ENCODE peak calls at places on chromosomes 6 and 20, in four cellular contexts. One of them, this sample, is unnamed.

GRCh38 chr6:39865011-39865888 is 69.0 kb downstream of the MOCS1 start:
- DNase-seq in SK-N-SH: peak
- DNase-seq in H1: peak
- DNase-seq in K562: peak
- DNase-seq in this sample: peak

GRCh38 chr20:35654415-35654814 is 10.3 kb downstream of the CPNE1 start:
- DNase-seq in H1: peak
- DNase-seq in K562: no peak
- DNase-seq in SK-N-SH: no peak
- DNase-seq in this sample: no peak

GRCh38 chr6:34391023-34391485 is 1.4 kb downstream of the NUDT3 start:
- DNase-seq in SK-N-SH: peak
- DNase-seq in H1: no peak
- DNase-seq in K562: no peak
- DNase-seq in this sample: no peak

GRCh38 chr6:56802570-56802969 is 152.3 kb upstream of the BEND6 start:
- DNase-seq in SK-N-SH: no peak
- DNase-seq in K562: no peak
- DNase-seq in H1: no peak
- DNase-seq in this sample: no peak

GRCh38 chr20:17504326-17504897 is 26.8 kb downstream of the BFSP1 start:
- DNase-seq in K562: no peak
- DNase-seq in H1: no peak
- DNase-seq in SK-N-SH: peak
- DNase-seq in this sample: no peak

GRCh38 chr20:4130404-4131189 is 115.2 kb upstream of the RNF24 start:
- DNase-seq in K562: no peak
- DNase-seq in H1: no peak
- DNase-seq in SK-N-SH: no peak
- DNase-seq in this sample: no peak

GRCh38 chr6:34276881-34277762 is 28.3 kb upstream of the SMIM29 start:
- DNase-seq in K562: peak
- DNase-seq in SK-N-SH: no peak
- DNase-seq in H1: no peak
- DNase-seq in this sample: no peak

GRCh38 chr6:1917628-1918371 is 308.1 kb downstream of the FOXC1 start:
- DNase-seq in K562: no peak
- DNase-seq in H1: no peak
- DNase-seq in SK-N-SH: no peak
- DNase-seq in this sample: no peak

GRCh38 chr20:62488470-62488869 is 12.7 kb upstream of the GATA5 start:
- DNase-seq in K562: no peak
- DNase-seq in SK-N-SH: no peak
- DNase-seq in H1: no peak
- DNase-seq in this sample: no peak

GRCh38 chr6:105301756-105302616 is 100.9 kb downstream of the PREP start:
- DNase-seq in K562: no peak
- DNase-seq in SK-N-SH: no peak
- DNase-seq in H1: no peak
- DNase-seq in this sample: no peak

GRCh38 chr6:9523462-9523861 is 891.4 kb downstream of the TFAP2A start:
- DNase-seq in K562: no peak
- DNase-seq in SK-N-SH: no peak
- DNase-seq in H1: no peak
- DNase-seq in this sample: no peak

GRCh38 chr6:13383280-13384163 is 55.2 kb upstream of the TBC1D7 start:
- DNase-seq in K562: no peak
- DNase-seq in H1: no peak
- DNase-seq in SK-N-SH: no peak
- DNase-seq in this sample: no peak

GRCh38 chr6:163965426-163966348 is 551.2 kb downstream of the QKI start:
- DNase-seq in H1: no peak
- DNase-seq in K562: no peak
- DNase-seq in SK-N-SH: peak
- DNase-seq in this sample: no peak

GRCh38 chr20:61287583-61287982 is 35.5 kb downstream of the CDH4 start:
- DNase-seq in K562: no peak
- DNase-seq in H1: peak
- DNase-seq in SK-N-SH: no peak
- DNase-seq in this sample: no peak

GRCh38 chr6:143223895-143224294 is 163.2 kb downstream of the AIG1 start:
- DNase-seq in H1: no peak
- DNase-seq in K562: no peak
- DNase-seq in SK-N-SH: no peak
- DNase-seq in this sample: no peak

GRCh38 chr20:63126876-63127699 is 88.8 kb downstream of the YTHDF1 start:
- DNase-seq in K562: no peak
- DNase-seq in SK-N-SH: no peak
- DNase-seq in H1: no peak
- DNase-seq in this sample: peak

GRCh38 chr6:163878656-163879055 is 464.1 kb downstream of the QKI start:
- DNase-seq in K562: no peak
- DNase-seq in SK-N-SH: no peak
- DNase-seq in H1: no peak
- DNase-seq in this sample: no peak

GRCh38 chr6:141212296-141212695 is 920.4 kb upstream of the GJE1 start:
- DNase-seq in K562: no peak
- DNase-seq in SK-N-SH: no peak
- DNase-seq in H1: no peak
- DNase-seq in this sample: no peak

GRCh38 chr6:107185570-107185969 is 70.3 kb upstream of the BEND3 start:
- DNase-seq in SK-N-SH: peak
- DNase-seq in K562: no peak
- DNase-seq in H1: no peak
- DNase-seq in this sample: no peak

GRCh38 chr6:69456086-69456485 is 340.7 kb downstream of the LMBRD1 start:
- DNase-seq in H1: no peak
- DNase-seq in K562: no peak
- DNase-seq in SK-N-SH: no peak
- DNase-seq in this sample: no peak

GRCh38 chr6:130853555-130854183 is 26.5 kb downstream of the SMLR1 start:
- DNase-seq in H1: no peak
- DNase-seq in K562: no peak
- DNase-seq in SK-N-SH: no peak
- DNase-seq in this sample: no peak

GRCh38 chr6:90369024-90369519 is 72.4 kb upstream of the BACH2 start:
- DNase-seq in H1: no peak
- DNase-seq in K562: peak
- DNase-seq in SK-N-SH: no peak
- DNase-seq in this sample: no peak

GRCh38 chr6:108598316-108598863 is 37.7 kb downstream of the FOXO3 start:
- DNase-seq in K562: peak
- DNase-seq in SK-N-SH: no peak
- DNase-seq in H1: no peak
- DNase-seq in this sample: no peak

GRCh38 chr6:113359155-113360140 is 497.7 kb upstream of the MARCKS start:
- DNase-seq in SK-N-SH: peak
- DNase-seq in H1: no peak
- DNase-seq in K562: no peak
- DNase-seq in this sample: no peak

GRCh38 chr6:145880361-145880760 is 65.8 kb upstream of the FBXO30 start:
- DNase-seq in K562: no peak
- DNase-seq in H1: no peak
- DNase-seq in SK-N-SH: no peak
- DNase-seq in this sample: no peak

GRCh38 chr6:145872669-145873068 is 58.1 kb upstream of the FBXO30 start:
- DNase-seq in H1: no peak
- DNase-seq in K562: no peak
- DNase-seq in SK-N-SH: no peak
- DNase-seq in this sample: no peak

GRCh38 chr6:145878591-145879295 is 64.1 kb upstream of the FBXO30 start:
- DNase-seq in SK-N-SH: no peak
- DNase-seq in K562: no peak
- DNase-seq in H1: no peak
- DNase-seq in this sample: no peak

DNA sequence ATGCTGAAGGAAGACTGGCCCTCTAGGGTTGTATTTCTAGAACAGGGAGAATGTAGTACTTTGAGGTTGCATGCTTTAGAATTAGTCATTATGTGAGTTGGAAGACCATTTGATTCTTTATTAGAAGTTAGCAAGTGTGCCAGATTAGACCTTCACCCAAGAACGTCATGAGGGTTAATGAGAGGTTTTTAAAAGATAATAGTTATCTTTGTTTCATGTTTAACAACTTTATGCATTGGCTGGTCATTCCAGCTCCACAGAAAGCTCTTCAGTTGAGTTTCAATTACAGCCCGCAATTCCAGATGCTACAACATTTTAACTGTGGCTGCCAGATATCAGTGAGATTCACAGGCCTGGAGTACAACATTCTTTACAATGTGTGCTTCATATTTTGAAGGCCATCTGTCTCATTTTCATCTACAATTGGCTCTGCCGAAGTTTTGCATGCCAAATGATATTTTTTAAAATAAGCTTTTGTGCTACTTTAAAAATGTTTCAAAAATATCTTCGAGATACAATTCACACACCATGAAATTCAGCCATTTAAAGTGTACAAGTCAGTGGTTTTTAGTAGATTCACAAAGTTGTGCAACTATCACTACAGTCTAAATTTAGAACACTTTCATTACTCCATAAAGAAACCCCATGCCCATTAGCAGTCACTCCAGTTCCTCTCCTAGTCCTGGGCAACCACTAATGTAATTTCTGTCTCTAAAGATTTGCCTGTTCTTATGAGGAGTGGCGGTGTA is 61.1 kb upstream of the FBXO30 start:
- DNase-seq in SK-N-SH: no peak
- DNase-seq in H1: no peak
- DNase-seq in K562: no peak
- DNase-seq in this sample: no peak
- TF ChIP-seq TEAD4 in SK-N-SH: no peak
- TF ChIP-seq TEAD4 in H1: no peak
- TF ChIP-seq TEAD4 in K562: no peak
- TF ChIP-seq TEAD4 in this sample: no peak

GRCh38 chr6:44554901-44555300 is 167.4 kb downstream of the CDC5L start:
- DNase-seq in H1: no peak
- DNase-seq in SK-N-SH: no peak
- DNase-seq in K562: no peak
- DNase-seq in this sample: no peak
- TF ChIP-seq USF2 in H1: no peak
- TF ChIP-seq USF2 in SK-N-SH: no peak
- TF ChIP-seq USF2 in K562: no peak
- TF ChIP-seq USF2 in this sample: no peak

GRCh38 chr6:148309301-148309700 is 33.3 kb upstream of the SASH1 start:
- DNase-seq in H1: no peak
- DNase-seq in SK-N-SH: no peak
- DNase-seq in K562: no peak
- DNase-seq in this sample: no peak

GRCh38 chr6:148307400-148307799 is 35.2 kb upstream of the SASH1 start:
- DNase-seq in H1: no peak
- DNase-seq in SK-N-SH: no peak
- DNase-seq in K562: no peak
- DNase-seq in this sample: no peak

GRCh38 chr6:148303616-148304015 is 39.0 kb upstream of the SASH1 start:
- DNase-seq in SK-N-SH: no peak
- DNase-seq in K562: no peak
- DNase-seq in H1: no peak
- DNase-seq in this sample: no peak

GRCh38 chr6:148304976-148305375 is 37.7 kb upstream of the SASH1 start:
- DNase-seq in SK-N-SH: no peak
- DNase-seq in H1: no peak
- DNase-seq in K562: no peak
- DNase-seq in this sample: no peak

GRCh38 chr6:148306287-148306686 is 36.4 kb upstream of the SASH1 start:
- DNase-seq in H1: no peak
- DNase-seq in K562: no peak
- DNase-seq in SK-N-SH: no peak
- DNase-seq in this sample: no peak
- TF ChIP-seq TEAD4 in H1: no peak
- TF ChIP-seq TEAD4 in K562: no peak
- TF ChIP-seq TEAD4 in SK-N-SH: no peak
- TF ChIP-seq TEAD4 in this sample: no peak

DNA sequence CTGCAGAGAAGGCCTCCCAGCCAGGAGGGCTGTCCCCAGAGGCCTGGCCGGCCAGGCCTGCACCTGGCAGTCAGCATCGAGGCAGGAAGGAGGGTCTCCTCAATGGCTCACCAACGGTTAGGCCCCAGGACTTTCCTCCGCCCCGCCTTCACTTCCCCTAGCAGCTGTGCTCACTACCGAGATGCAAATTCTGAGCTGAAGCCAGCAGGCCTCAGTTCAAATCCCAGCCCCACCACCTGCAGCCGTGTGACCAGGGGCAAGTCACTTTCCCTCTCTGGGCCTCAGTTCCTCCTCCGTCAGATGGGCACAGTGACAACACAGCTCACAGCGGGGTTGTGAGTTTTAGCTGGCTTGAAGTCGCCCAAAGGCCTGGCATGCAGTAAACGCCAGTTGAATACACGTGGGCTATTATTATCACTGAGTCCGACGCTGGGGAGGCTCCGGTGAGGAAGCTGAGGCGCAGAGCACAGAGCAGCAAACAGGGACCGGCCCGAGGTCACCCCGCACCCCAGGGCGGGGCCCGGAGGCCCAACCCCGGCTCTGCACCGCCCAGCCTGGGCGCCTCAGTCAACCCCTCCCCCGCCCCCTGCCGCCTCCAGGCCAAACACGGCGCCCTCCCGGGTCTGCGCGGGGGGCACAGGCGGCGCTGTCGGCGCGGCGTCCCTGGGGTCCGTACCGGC is 717 bp downstream of the E2F1 start:
- DNase-seq in SK-N-SH: peak
- DNase-seq in K562: peak
- DNase-seq in H1: peak
- DNase-seq in this sample: peak
- TF ChIP-seq USF2 in SK-N-SH: no peak
- TF ChIP-seq USF2 in K562: no peak
- TF ChIP-seq USF2 in H1: no peak
- TF ChIP-seq USF2 in this sample: no peak

DNA sequence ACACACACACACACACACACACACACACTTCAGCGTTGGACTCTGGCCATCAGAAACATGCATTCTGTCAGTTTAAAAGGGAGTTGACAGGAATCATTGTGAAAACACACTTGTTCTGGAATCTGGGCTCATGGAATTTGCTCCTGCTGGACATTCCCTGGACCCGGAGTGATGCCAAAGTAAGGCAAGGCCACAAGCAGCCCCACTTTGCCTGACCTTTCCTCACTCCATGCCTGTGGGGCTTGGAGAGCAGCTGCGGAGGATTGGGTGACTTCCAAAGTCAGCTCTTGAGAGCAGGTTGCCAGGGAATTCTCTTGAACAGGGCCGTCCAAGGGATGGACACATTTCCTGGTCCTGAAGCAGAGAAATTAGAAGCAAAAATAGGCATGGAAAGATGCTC is 39.4 kb upstream of the FERMT1 start:
- DNase-seq in SK-N-SH: no peak
- DNase-seq in H1: no peak
- DNase-seq in K562: no peak
- DNase-seq in this sample: no peak
- TF ChIP-seq TEAD4 in SK-N-SH: no peak
- TF ChIP-seq TEAD4 in H1: no peak
- TF ChIP-seq TEAD4 in K562: no peak
- TF ChIP-seq TEAD4 in this sample: no peak

DNA sequence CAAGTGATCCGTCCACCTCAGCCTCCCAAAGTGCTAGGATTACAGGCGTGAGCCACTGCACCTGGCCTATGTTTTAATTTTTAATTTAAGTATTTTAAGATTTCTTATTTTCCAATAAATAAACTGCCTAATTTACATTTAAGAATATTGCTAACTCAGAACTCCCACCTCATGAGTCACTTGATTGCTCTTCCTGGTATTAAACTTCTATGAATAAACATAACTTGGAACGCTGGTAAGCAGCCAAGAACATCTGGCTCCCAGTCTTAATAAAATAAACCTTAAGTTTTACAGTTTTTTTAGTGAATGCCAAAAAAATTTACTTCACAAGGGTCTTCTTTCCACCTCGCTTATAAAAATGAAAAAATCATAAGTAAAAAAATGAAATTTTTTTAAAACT is 42.3 kb downstream of the OLIG3 start:
- DNase-seq in H1: no peak
- DNase-seq in SK-N-SH: no peak
- DNase-seq in K562: no peak
- DNase-seq in this sample: no peak
- TF ChIP-seq USF2 in H1: no peak
- TF ChIP-seq USF2 in SK-N-SH: no peak
- TF ChIP-seq USF2 in K562: no peak
- TF ChIP-seq USF2 in this sample: no peak